ENCODE peak calls at places on chromosomes 11 and 22, in five cellular contexts. V is NCI-H748 treated with DMSO at 0.1 percent for 48 hours; Y is ELR; A is AG09309; T is stimulated activated CD8-positive, alpha-beta memory T cell treated with anti-CD3 and anti-CD28 coated beads, Interleukin-4, amount 100 ng/mL, for 1 hour. O is an unnamed sample.

GRCh38 chr11:17954395-17955252 is 58.2 kb downstream of the SERGEF start:
- DNase-seq in Y (no peak), V (no peak), T (no peak), A (no peak), O (no peak)

GRCh38 chr11:69138265-69138664 is 17.5 kb upstream of the SMIM38 start:
- DNase-seq in V (no peak), T (no peak), Y (peak; percentile 70), A (peak; percentile 10), O (no peak)

GRCh38 chr11:103537904-103538502 is 428.8 kb downstream of the DYNC2H1 start:
- DNase-seq in V (peak; percentile 13), Y (peak; percentile 68), T (no peak), A (no peak), O (no peak)

GRCh38 chr11:41382927-41383326 is 76.5 kb downstream of the LRRC4C start:
- DNase-seq in Y (no peak), A (no peak), T (no peak), V (no peak), O (no peak)

GRCh38 chr11:93542753-93543246 is 391 bp downstream of the SMCO4 start:
- DNase-seq in A (no peak), V (no peak), Y (no peak), T (no peak), O (no peak)

GRCh38 chr11:93743316-93743715 is 1.8 kb downstream of the C11orf54 start:
- DNase-seq in Y (no peak), A (no peak), V (no peak), T (no peak), O (no peak)

GRCh38 chr11:1160231-1161101 is 2.7 kb downstream of the MUC5AC start:
- DNase-seq in T (no peak), V (no peak), Y (no peak), A (no peak), O (no peak)

GRCh38 chr11:12864316-12865156 is 144.6 kb upstream of the RASSF10 start:
- DNase-seq in Y (peak; percentile 52), V (peak; percentile 91), T (no peak), A (peak; percentile 27), O (no peak)

GRCh38 chr11:56967726-56968125 is 21.0 kb upstream of the OR5AK2 start:
- DNase-seq in T (no peak), A (no peak), V (no peak), Y (no peak), O (no peak)

GRCh38 chr11:116536416-116536815 is 236.4 kb downstream of the BUD13 start:
- DNase-seq in V (no peak), Y (no peak), A (no peak), T (no peak), O (no peak)

GRCh38 chr11:119567667-119568582 is 145.0 kb upstream of the THY1 start:
- DNase-seq in Y (peak; percentile 89), T (no peak), A (peak; percentile 65), V (peak; percentile 20), O (no peak)

GRCh38 chr11:124207102-124207792 is 24.1 kb downstream of the OR10D3 start:
- DNase-seq in A (no peak), Y (no peak), V (no peak), T (no peak), O (no peak)

GRCh38 chr22:48704335-48704734 is 1123.3 kb downstream of the BRD1 start:
- DNase-seq in Y (no peak), V (no peak), T (no peak), A (no peak), O (no peak)

GRCh38 chr11:3089236-3090061 is 32.2 kb upstream of the CARS1 start:
- DNase-seq in T (no peak), Y (no peak), V (no peak), A (no peak), O (no peak)

GRCh38 chr22:48103126-48103875 is 1340.9 kb downstream of the TBC1D22A start:
- DNase-seq in Y (no peak), T (no peak), A (no peak), V (no peak), O (no peak)

GRCh38 chr22:50734986-50735738 is 2.8 kb upstream of the ACR start:
- DNase-seq in T (no peak), Y (no peak), A (no peak), V (no peak), O (no peak)

GRCh38 chr11:9601041-9601875 is 27.8 kb downstream of the WEE1 start:
- DNase-seq in T (peak; percentile 28), Y (peak; percentile 64), A (peak; percentile 51), V (no peak), O (no peak)

GRCh38 chr11:121762820-121763219 is 310.1 kb upstream of the SORL1-AS1 start:
- DNase-seq in V (no peak), A (no peak), Y (peak; percentile 37), T (no peak), O (no peak)

GRCh38 chr11:112215621-112216020 is 10.6 kb upstream of the PTS start:
- DNase-seq in T (no peak), Y (no peak), A (no peak), V (no peak), O (no peak)

GRCh38 chr11:66846671-66847091 is 3.4 kb downstream of the RCE1 start:
- DNase-seq in T (no peak), A (no peak), Y (peak; percentile 62), V (no peak), O (no peak)

GRCh38 chr11:44627911-44628729 is 62.7 kb downstream of the CD82 start:
- DNase-seq in Y (peak; percentile 10), T (no peak), A (no peak), V (peak; percentile 70), O (peak; percentile 85)

GRCh38 chr22:23763579-23764331 is 965 bp downstream of the C22orf15 start:
- DNase-seq in T (no peak), Y (no peak), A (no peak), V (no peak), O (no peak)

GRCh38 chr11:63961608-63962412 is 12.6 kb upstream of the COX8A start:
- DNase-seq in T (no peak), Y (no peak), V (peak; percentile 9), A (no peak), O (no peak)

GRCh38 chr11:122900803-122901202 is 18.2 kb downstream of the JHY start:
- DNase-seq in V (no peak), T (no peak), A (peak; percentile 7), Y (no peak), O (no peak)

GRCh38 chr22:49088801-49089791 is 738.6 kb downstream of the BRD1 start:
- DNase-seq in A (no peak), Y (no peak), V (no peak), T (no peak), O (no peak)

GRCh38 chr22:39319284-39320170 is at the start of gene RPL3:
- DNase-seq in Y (peak; percentile 99), T (peak; percentile 96), V (peak; percentile 87), A (peak; percentile 93), O (peak; percentile 82)

GRCh38 chr22:42932857-42933782 is 76.0 kb upstream of the ARFGAP3 start:
- DNase-seq in Y (no peak), V (no peak), A (no peak), T (no peak), O (no peak)

GRCh38 chr22:43441216-43441615 is 29.4 kb downstream of the MPPED1 start:
- DNase-seq in T (no peak), A (no peak), Y (no peak), V (no peak), O (no peak)

O was measured in cerebellar nuclear complex.